ENCODE peak calls at places on chromosomes 2 and 18, in seven cellular contexts. E, J, R, N, C, F and K are unnamed samples.

GRCh38 chr2:16561251-16561650 is 104.4 kb downstream of the CYRIA start:
- DNase-seq in N (no peak), J (no peak), F (no peak), R (no peak), C (no peak), E (no peak), K (peak; percentile 8)

GRCh38 chr2:120238728-120239487 is 13.7 kb upstream of the RALB start:
- DNase-seq in C (no peak), E (no peak), R (peak; percentile 97), F (no peak), J (peak; percentile 80), N (peak; percentile 93), K (peak; percentile 90)

GRCh38 chr2:61988462-61989366 is 83.2 kb downstream of the COMMD1 start:
- DNase-seq in J (no peak), N (no peak), E (no peak), F (no peak), R (peak; percentile 16), C (no peak), K (no peak)

GRCh38 chr18:23244431-23244830 is 109.1 kb downstream of the CABLES1 start:
- DNase-seq in E (no peak), N (no peak), F (no peak), J (no peak), R (no peak), C (peak; percentile 14), K (no peak)

GRCh38 chr2:227267406-227268115 is 57.5 kb upstream of the MFF start:
- DNase-seq in F (no peak), R (peak; percentile 53), J (no peak), N (peak; percentile 63), C (no peak), E (no peak), K (no peak)

GRCh38 chr2:95043300-95043786 is 17.8 kb downstream of the MAL start:
- DNase-seq in F (no peak), N (peak; percentile 86), E (no peak), C (no peak), J (no peak), R (peak; percentile 88), K (peak; percentile 23)

GRCh38 chr18:50559750-50560680 is at the start of gene MAPK4:
- DNase-seq in R (peak; percentile 41), J (no peak), C (peak; percentile 79), F (peak; percentile 73), E (peak; percentile 71), N (no peak), K (peak; percentile 82)

GRCh38 chr2:207505728-207506127 is 24.0 kb upstream of the CREB1 start:
- DNase-seq in F (no peak), J (no peak), R (peak; percentile 90), C (no peak), E (peak; percentile 58), N (peak; percentile 96), K (no peak)

GRCh38 chr18:887716-888115 is 17.0 kb upstream of the ADCYAP1 start:
- DNase-seq in R (no peak), E (no peak), N (peak; percentile 10), J (no peak), F (no peak), C (no peak), K (no peak)

GRCh38 chr2:144529841-144530240 is 9.9 kb upstream of the ZEB2 start:
- DNase-seq in F (no peak), C (no peak), N (peak; percentile 27), E (no peak), R (no peak), J (no peak), K (no peak)

GRCh38 chr18:75455249-75456183 is 28.0 kb upstream of the SMIM21 start:
- DNase-seq in N (no peak), F (no peak), E (peak; percentile 57), J (no peak), C (peak; percentile 65), R (peak; percentile 51), K (peak; percentile 52)

GRCh38 chr2:6233932-6234331 is 541.7 kb downstream of the SOX11 start:
- DNase-seq in J (no peak), N (no peak), F (no peak), C (no peak), R (no peak), E (no peak), K (no peak)

GRCh38 chr2:236173734-236174607 is 5.8 kb upstream of the GBX2 start:
- DNase-seq in C (peak; percentile 9), E (peak; percentile 26), F (no peak), N (no peak), J (no peak), R (no peak), K (no peak)

GRCh38 chr2:236172866-236173733 is 4.9 kb upstream of the GBX2 start:
- DNase-seq in E (peak; percentile 67), F (no peak), N (no peak), J (no peak), C (peak; percentile 59), R (no peak), K (no peak)

GRCh38 chr2:236170678-236171212 is 2.6 kb upstream of the GBX2 start:
- DNase-seq in E (no peak), J (no peak), N (no peak), F (no peak), C (peak; percentile 24), R (no peak), K (no peak)

GRCh38 chr2:236171213-236172201 is 3.3 kb upstream of the GBX2 start:
- DNase-seq in E (peak; percentile 74), N (no peak), F (no peak), R (no peak), J (no peak), C (peak; percentile 60), K (no peak)

DNA sequence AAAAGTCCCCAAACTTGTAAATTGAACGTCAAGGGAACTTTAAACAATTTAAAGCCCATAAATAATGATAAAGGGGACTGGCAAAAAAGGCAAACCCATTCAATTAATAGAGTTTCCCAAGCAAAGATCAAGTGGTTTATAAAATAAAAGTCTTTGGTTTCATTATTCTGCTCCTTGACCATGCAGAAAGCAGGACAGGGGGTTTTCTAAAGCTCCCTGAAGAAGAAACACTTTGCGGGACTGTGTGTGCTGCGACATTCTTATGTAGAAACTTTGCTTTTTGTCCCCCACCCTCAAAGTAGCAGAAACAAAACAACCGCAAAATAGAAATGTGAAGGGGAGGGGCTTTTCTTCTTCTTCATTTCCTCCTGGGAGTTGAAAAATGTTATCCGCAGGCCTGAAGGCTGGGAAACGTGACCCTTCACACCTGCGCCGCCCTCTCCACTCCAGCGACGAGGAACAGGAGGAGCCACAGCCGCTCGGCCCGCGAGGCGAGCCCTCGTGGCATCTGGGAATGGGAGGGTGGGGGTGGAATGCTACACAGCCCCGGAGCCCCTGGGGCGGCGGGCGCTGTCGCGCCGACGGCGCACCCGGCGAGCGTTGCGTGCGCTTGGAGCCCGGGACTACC is 4.2 kb upstream of the GBX2 start:
- DNase-seq in E (peak; percentile 58), C (peak; percentile 51), J (no peak), N (no peak), F (no peak), R (no peak), K (no peak)
- TF ChIP-seq EZH2 in E (peak; percentile 84), C (peak; percentile 94), J (no peak), N (no peak), F (no peak), R (peak; percentile 98), K (peak; percentile 82)

DNA sequence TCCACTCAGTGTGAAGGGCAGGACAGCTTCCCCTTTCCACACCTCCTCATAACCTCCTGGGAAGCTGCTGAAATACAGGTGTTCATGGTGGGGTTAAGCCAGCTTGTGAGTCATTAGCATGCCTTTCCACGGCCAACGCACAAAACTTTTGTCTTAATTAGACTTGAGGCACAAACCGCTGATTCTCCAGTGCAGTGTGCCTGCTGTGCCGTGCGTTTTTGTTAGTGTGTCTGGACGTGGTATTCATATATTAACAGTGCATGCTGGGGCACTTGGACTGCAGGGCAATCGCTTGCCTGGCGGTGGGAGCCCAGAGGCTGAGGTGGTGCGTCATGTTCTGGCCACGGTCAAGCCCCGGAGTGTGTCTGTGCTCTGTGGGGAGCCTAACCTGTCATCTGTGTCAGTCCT is 156.2 kb downstream of the SH3RF3 start:
- DNase-seq in N (no peak), C (no peak), F (no peak), R (no peak), J (no peak), E (no peak), K (no peak)
- TF ChIP-seq EZH2phosphoT487 in N (no peak), C (no peak), F (no peak), R (no peak), J (no peak), E (no peak), K (no peak)

GRCh38 chr18:21241224-21242131 is 554 bp upstream of the GREB1L start:
- DNase-seq in J (no peak), N (peak; percentile 30), R (peak; percentile 52), C (peak; percentile 78), F (no peak), E (peak; percentile 64), K (peak; percentile 34)
- TF ChIP-seq EZH2 in J (no peak), N (no peak), R (no peak), C (no peak), F (no peak), E (peak; percentile 77), K (no peak)

DNA sequence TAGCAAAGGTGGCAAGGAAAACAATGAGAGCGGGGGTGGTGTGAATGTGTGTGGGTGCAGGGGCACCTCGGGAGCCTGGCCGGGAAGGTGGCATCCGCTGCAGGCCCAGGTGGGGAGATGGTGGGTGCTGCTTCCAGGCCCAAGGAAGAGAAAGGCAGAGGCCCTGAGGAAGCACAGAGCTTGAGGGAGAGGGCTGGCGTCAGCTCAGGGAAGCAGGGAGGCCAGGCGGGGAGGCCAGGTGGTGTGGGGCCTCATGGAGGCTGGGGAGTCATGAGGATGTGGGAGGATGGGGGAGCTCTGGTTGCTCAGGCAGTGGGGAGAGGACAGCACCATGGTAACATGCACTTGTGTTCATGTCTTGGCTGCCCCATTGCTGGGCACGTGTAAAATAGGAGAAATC is 43.3 kb downstream of the AGAP1 start:
- DNase-seq in C (no peak), N (no peak), R (no peak), E (no peak), J (no peak), F (no peak), K (no peak)
- TF ChIP-seq EZH2phosphoT487 in C (no peak), N (no peak), R (no peak), E (no peak), J (no peak), F (no peak), K (no peak)

DNA sequence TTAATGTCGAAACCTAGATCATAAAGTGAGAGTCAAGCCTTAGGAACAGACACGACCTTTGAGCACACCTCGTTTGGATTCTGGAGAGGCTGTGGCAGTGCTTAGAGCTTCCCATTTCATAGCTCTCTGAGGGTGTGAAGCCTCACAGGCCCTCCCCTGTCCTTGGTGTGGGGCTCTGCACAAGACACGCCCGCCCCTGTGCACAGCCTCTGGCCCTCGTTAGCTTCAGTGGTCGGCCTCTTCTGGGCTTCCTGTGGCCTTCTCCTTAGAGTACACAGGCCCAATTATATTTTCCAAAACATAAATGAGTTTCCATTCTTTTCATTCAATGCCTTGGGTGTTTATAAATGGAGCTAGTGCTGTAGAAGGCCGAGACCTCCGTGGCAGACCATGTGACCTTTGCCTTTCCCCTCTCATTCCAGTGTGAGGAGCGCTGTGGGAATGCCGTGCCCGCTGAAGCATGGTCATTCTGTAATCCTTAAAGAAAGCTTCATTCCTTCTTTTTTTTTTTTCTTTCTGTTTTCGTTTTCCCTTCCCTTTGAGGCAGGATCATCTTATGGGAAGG is 208.6 kb downstream of the DCDC2C start:
- DNase-seq in J (no peak), N (no peak), F (no peak), C (peak; percentile 87), E (no peak), R (no peak), K (no peak)
- TF ChIP-seq EZH2 in J (no peak), N (no peak), F (no peak), C (no peak), E (no peak), R (no peak), K (no peak)

GRCh38 chr2:172829229-172829628 is 93.6 kb downstream of the RAPGEF4 start:
- DNase-seq in N (peak; percentile 54), E (no peak), R (peak; percentile 63), J (no peak), F (no peak), C (no peak), K (peak; percentile 22)
- TF ChIP-seq EZH2phosphoT487 in N (no peak), E (no peak), R (no peak), J (no peak), F (no peak), C (no peak), K (no peak)